ENCODE peak calls at places on chromosomes 1 and 21, in four cellular contexts. K is IMR-90, V is PC-3, C is endothelial cell of umbilical vein. P is an unnamed sample.

GRCh38 chr1:15948091-15948591 is 27.8 kb downstream of the ZBTB17 start:
- DNase-seq in C (no peak), V (no peak), K (no peak), P (no peak)

GRCh38 chr1:18182518-18183160 is 75.0 kb downstream of the IGSF21 start:
- DNase-seq in K (no peak), V (no peak), C (no peak), P (no peak)

GRCh38 chr1:14567903-14568302 is 30.6 kb upstream of the KAZN start:
- DNase-seq in K (no peak), C (no peak), V (no peak), P (no peak)

GRCh38 chr1:13871916-13872315 is 171.9 kb downstream of the PRDM2 start:
- DNase-seq in C (no peak), V (no peak), K (no peak), P (no peak)

GRCh38 chr1:6962390-6962955 is 177.2 kb downstream of the CAMTA1 start:
- DNase-seq in V (no peak), C (no peak), K (no peak), P (peak)

GRCh38 chr1:236057546-236057945 is 7.3 kb downstream of the NID1 start:
- DNase-seq in V (no peak), C (no peak), K (no peak), P (no peak)

GRCh38 chr1:121558514-121558913 is 373.7 kb downstream of the SRGAP2C start:
- DNase-seq in V (peak), K (peak), C (peak), P (no peak)

GRCh38 chr1:15290382-15290781 is 43.4 kb downstream of the FHAD1 start:
- DNase-seq in V (no peak), C (no peak), K (peak), P (no peak)

GRCh38 chr21:38140192-38140905 is 116.4 kb upstream of the KCNJ15 start:
- DNase-seq in C (peak), K (peak), V (peak), P (no peak)

GRCh38 chr21:28392436-28392835 is 600.2 kb downstream of the LTN1 start:
- DNase-seq in C (peak), V (no peak), K (peak), P (no peak)

GRCh38 chr1:195218428-195219212 is 1389.6 kb downstream of the KCNT2 start:
- DNase-seq in C (no peak), K (no peak), V (no peak), P (no peak)

GRCh38 chr1:182446033-182446669 is 3.8 kb upstream of the RGSL1 start:
- DNase-seq in V (peak), K (peak), C (peak), P (peak)

GRCh38 chr1:149986486-149987296 is 23.8 kb downstream of the OTUD7B start:
- DNase-seq in V (peak), C (no peak), K (peak), P (no peak)

GRCh38 chr1:71586030-71586429 is 505.2 kb upstream of the ZRANB2 start:
- DNase-seq in V (peak), C (no peak), K (no peak), P (no peak)

GRCh38 chr1:71587961-71588360 is 507.1 kb upstream of the ZRANB2 start:
- DNase-seq in V (peak), C (peak), K (peak), P (no peak)

GRCh38 chr1:71577451-71578131 is 496.8 kb upstream of the ZRANB2 start:
- DNase-seq in V (no peak), C (no peak), K (no peak), P (no peak)

DNA sequence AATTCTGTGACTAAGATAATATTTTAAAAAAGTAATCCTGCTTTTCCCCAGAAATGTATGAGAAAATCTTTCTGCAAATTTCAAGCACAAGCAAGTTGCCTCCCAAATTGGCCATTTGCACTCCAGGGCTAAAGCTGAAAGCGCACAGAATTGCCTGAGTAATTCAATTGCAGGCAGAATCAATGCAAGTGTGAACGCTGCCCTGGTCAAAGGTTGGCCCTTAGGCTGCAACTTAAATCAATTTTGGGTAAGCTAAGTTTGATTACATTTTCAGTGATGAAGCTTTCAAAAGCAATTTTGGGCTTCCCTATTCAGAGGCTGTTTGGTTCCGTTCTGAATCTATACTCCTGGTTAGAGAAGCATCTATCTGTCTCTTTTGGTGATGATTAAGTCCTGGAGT is 501.8 kb upstream of the ZRANB2 start:
- DNase-seq in K (no peak), V (no peak), C (no peak), P (no peak)
- H3K9ac ChIP-seq in K (no peak), V (no peak), C (no peak), P (no peak)

DNA sequence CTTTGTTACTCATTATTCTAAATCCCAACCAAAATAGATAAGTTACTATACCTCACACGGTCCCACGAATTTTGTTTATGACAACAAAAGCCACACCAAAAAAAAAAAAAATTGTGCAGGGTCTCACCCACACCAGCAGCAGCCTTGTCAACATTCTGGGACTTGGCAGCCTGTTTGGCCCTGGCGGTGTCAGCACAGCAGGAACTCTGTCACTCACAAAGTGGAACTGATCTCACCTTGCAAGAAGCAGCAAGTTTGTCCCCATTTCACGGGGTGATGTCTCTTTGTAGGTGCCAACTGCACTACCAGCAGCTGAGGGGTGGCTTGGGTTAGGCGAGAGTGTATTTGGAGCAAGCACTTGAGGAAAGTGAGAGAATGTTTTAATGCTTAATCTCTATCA is 75.0 kb upstream of the CHRM3 start:
- DNase-seq in K (no peak), C (no peak), V (no peak), P (no peak)
- H3K9ac ChIP-seq in K (no peak), C (no peak), V (no peak), P (no peak)

GRCh38 chr1:94792876-94793605 is 27.1 kb upstream of the SLC44A3 start:
- DNase-seq in K (peak), C (peak), V (no peak), P (no peak)
- H3K9ac ChIP-seq in K (peak), C (peak), V (no peak), P (no peak)

GRCh38 chr1:207817778-207818751 is 66.2 kb downstream of the CD46 start:
- DNase-seq in C (no peak), V (no peak), K (no peak), P (no peak)
- H3K9ac ChIP-seq in C (peak), V (no peak), K (no peak), P (no peak)

GRCh38 chr1:93352376-93352775 is 6.7 kb downstream of the DR1 start:
- DNase-seq in C (no peak), K (no peak), V (no peak), P (no peak)
- H3K9ac ChIP-seq in C (no peak), K (no peak), V (no peak), P (no peak)

GRCh38 chr1:28437260-28437923 is 67.9 kb downstream of the PHACTR4 start:
- DNase-seq in V (peak), K (peak), C (peak), P (peak)
- H3K9ac ChIP-seq in V (no peak), K (no peak), C (no peak), P (peak)

GRCh38 chr1:225654277-225654597 is 1.3 kb upstream of the ENAH start:
- DNase-seq in K (no peak), V (no peak), C (no peak), P (no peak)
- H3K9ac ChIP-seq in K (peak), V (peak), C (peak), P (no peak)

GRCh38 chr1:112501810-112502641 is 6.7 kb upstream of the WNT2B start:
- DNase-seq in K (peak), C (peak), V (peak), P (peak)
- H3K9ac ChIP-seq in K (peak), C (no peak), V (peak), P (peak)

GRCh38 chr1:89529196-89529595 is 4.6 kb downstream of the LRRC8B start:
- DNase-seq in C (no peak), K (no peak), V (no peak), P (no peak)
- H3K9ac ChIP-seq in C (no peak), K (no peak), V (no peak), P (no peak)

GRCh38 chr1:25948641-25949040 is 42.4 kb upstream of the STMN1 start:
- DNase-seq in V (no peak), C (no peak), K (no peak), P (no peak)

GRCh38 chr1:25955553-25955952 is 42.3 kb downstream of the PAFAH2 start:
- DNase-seq in V (no peak), K (no peak), C (no peak), P (no peak)

GRCh38 chr1:25958475-25958874 is 39.4 kb downstream of the PAFAH2 start:
- DNase-seq in K (peak), C (peak), V (peak), P (no peak)

GRCh38 chr1:25954371-25954938 is 43.4 kb downstream of the PAFAH2 start:
- DNase-seq in K (peak), V (no peak), C (no peak), P (no peak)

GRCh38 chr1:25952851-25953401 is 44.9 kb downstream of the PAFAH2 start:
- DNase-seq in V (no peak), C (no peak), K (peak), P (no peak)
- H3K9ac ChIP-seq in V (no peak), C (no peak), K (no peak), P (no peak)